ENCODE peak calls at places on chromosomes 12 and 14, in four cellular contexts. J, D, N and P are unnamed samples.
A peak's percentile ranks its signal among the peaks of the same experiment; 100 is the strongest.

GRCh38 chr14:51086044-51086443 is 8.9 kb downstream of the TRIM9 start:
- DNase-seq in D (no peak), J (no peak), N (no peak), P (no peak)

GRCh38 chr14:64209428-64210165 is 84.6 kb downstream of the ESR2 start:
- DNase-seq in J (no peak), D (no peak), N (no peak), P (no peak)

GRCh38 chr14:99389171-99389826 is 91.4 kb downstream of the SETD3 start:
- DNase-seq in J (peak; percentile 20), N (no peak), D (peak; percentile 69), P (peak; percentile 53)

GRCh38 chr12:130014485-130014807 is 110.6 kb upstream of the TMEM132D start:
- DNase-seq in J (no peak), D (no peak), N (no peak), P (no peak)

GRCh38 chr12:53985358-53985899 is 483 bp downstream of the HOXC10 start:
- DNase-seq in D (no peak), J (no peak), N (no peak), P (no peak)

GRCh38 chr12:104433061-104433460 is 23.7 kb upstream of the CHST11 start:
- DNase-seq in D (no peak), J (no peak), N (no peak), P (no peak)

GRCh38 chr14:92792885-92793284 is 1.2 kb upstream of the GOLGA5 start:
- DNase-seq in D (no peak), J (no peak), N (no peak), P (no peak)

GRCh38 chr12:32466986-32467711 is 67.8 kb downstream of the FGD4 start:
- DNase-seq in N (no peak), D (no peak), J (no peak), P (no peak)

GRCh38 chr14:93036652-93037341 is 78.9 kb downstream of the ITPK1 start:
- DNase-seq in D (no peak), N (no peak), J (no peak), P (no peak)

GRCh38 chr12:56751712-56752598 is at the start of gene PRIM1:
- DNase-seq in J (peak; percentile 72), D (peak; percentile 88), N (peak; percentile 81), P (peak; percentile 80)

GRCh38 chr12:106978035-106978800 is 8.7 kb downstream of the MTERF2 start:
- DNase-seq in N (no peak), J (no peak), D (peak; percentile 75), P (no peak)

GRCh38 chr12:24414421-24414820 is 465.0 kb upstream of the SOX5 start:
- DNase-seq in D (no peak), N (no peak), J (no peak), P (no peak)

GRCh38 chr14:85437143-85437542 is 92.8 kb upstream of the FLRT2 start:
- DNase-seq in J (no peak), D (peak; percentile 20), N (no peak), P (no peak)

GRCh38 chr14:23094666-23095195 is at the start of gene ACIN1:
- DNase-seq in D (peak; percentile 78), N (no peak), J (peak; percentile 52), P (peak; percentile 49)

GRCh38 chr12:79426121-79426520 is 264.6 kb downstream of the PAWR start:
- DNase-seq in N (no peak), J (no peak), D (no peak), P (no peak)

GRCh38 chr14:100738704-100739131 is 12.0 kb downstream of the DLK1 start:
- DNase-seq in D (no peak), N (no peak), J (no peak), P (no peak)

GRCh38 chr12:21429994-21430393 is 7.5 kb upstream of the PYROXD1 start:
- DNase-seq in D (no peak), J (no peak), N (no peak), P (no peak)

DNA sequence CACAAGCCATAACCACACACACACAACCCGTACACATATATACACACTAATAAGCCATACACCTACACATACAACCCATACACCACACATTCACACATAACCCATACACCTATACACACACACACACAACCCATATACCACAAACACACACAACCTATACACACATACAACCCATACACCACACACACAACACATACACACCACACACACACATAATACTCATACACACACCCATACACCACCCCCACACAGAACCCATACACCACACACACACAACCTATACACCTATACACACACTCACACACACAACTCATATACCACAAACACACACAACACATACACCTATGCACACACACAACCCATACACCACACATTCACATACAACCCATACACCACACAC is 44.1 kb downstream of the TMEM121 start:
- DNase-seq in N (peak; percentile 28), D (no peak), J (no peak), P (no peak)
- TF ChIP-seq CTCF in N (no peak), D (no peak), J (no peak), P (no peak)

GRCh38 chr14:69880051-69880487 is 853 bp downstream of the SMOC1 start:
- DNase-seq in J (no peak), N (peak; percentile 62), D (no peak), P (no peak)
- H3K27ac ChIP-seq in J (no peak overlapping the region), N (no peak overlapping the region), D (no peak overlapping the region), P (no peak overlapping the region)

GRCh38 chr12:65672441-65672840 is 151.8 kb upstream of the HMGA2 start:
- DNase-seq in N (no peak), J (no peak), D (no peak), P (no peak)

GRCh38 chr12:65667932-65668331 is 156.4 kb upstream of the HMGA2 start:
- DNase-seq in J (no peak), D (peak; percentile 8), N (no peak), P (no peak)

GRCh38 chr12:65666876-65667275 is 157.4 kb upstream of the HMGA2 start:
- DNase-seq in D (no peak), J (no peak), N (no peak), P (no peak)

GRCh38 chr12:65670775-65671174 is 153.5 kb upstream of the HMGA2 start:
- DNase-seq in N (no peak), J (no peak), D (no peak), P (no peak)

GRCh38 chr12:65668981-65669695 is 155.1 kb upstream of the HMGA2 start:
- DNase-seq in D (no peak), N (no peak), J (no peak), P (no peak)
- TF ChIP-seq CTCF in D (no peak), N (no peak), J (no peak), P (no peak)

GRCh38 chr14:101861464-101861863 is 100.0 kb downstream of the PPP2R5C start:
- DNase-seq in N (no peak), J (no peak), D (no peak), P (no peak)
- H3K27ac ChIP-seq in N (no peak overlapping the region), J (no peak overlapping the region), D (no peak overlapping the region), P (no peak overlapping the region)

GRCh38 chr12:9112076-9112853 is 3.5 kb downstream of the A2M start:
- DNase-seq in J (no peak), D (no peak), N (no peak), P (no peak)

GRCh38 chr12:9113296-9113986 is 2.3 kb downstream of the A2M start:
- DNase-seq in N (no peak), J (no peak), D (no peak), P (no peak)

GRCh38 chr12:9115731-9116689 is at the start of gene A2M:
- DNase-seq in J (no peak), D (no peak), N (no peak), P (no peak)

GRCh38 chr12:9113987-9114309 is 1.8 kb downstream of the A2M start:
- DNase-seq in J (no peak), N (no peak), D (no peak), P (no peak)

GRCh38 chr12:9114946-9115345 is 773 bp downstream of the A2M start:
- DNase-seq in N (no peak), J (no peak), D (no peak), P (no peak)
- TF ChIP-seq CTCF in N (no peak), J (no peak), D (no peak), P (no peak)

GRCh38 chr12:39618701-39619100 is 902 bp downstream of the ABCD2 start:
- DNase-seq in N (no peak), J (no peak), D (no peak), P (no peak)
- H3K27ac ChIP-seq in N (peak overlapping the region; percentile 39), J (peak overlapping the region; percentile 71), D (no peak overlapping the region), P (peak overlapping the region; percentile 89)

GRCh38 chr12:100164153-100164704 is 21.6 kb upstream of the BLTP3B start:
- DNase-seq in J (no peak), D (no peak), N (no peak), P (no peak)

GRCh38 chr12:100166232-100166631 is 23.6 kb upstream of the BLTP3B start:
- DNase-seq in N (no peak), J (no peak), D (no peak), P (no peak)

GRCh38 chr12:100159391-100160104 is 16.9 kb upstream of the BLTP3B start:
- DNase-seq in N (no peak), D (no peak), J (no peak), P (no peak)

GRCh38 chr12:100165356-100165755 is 22.7 kb upstream of the BLTP3B start:
- DNase-seq in D (no peak), N (no peak), J (no peak), P (no peak)

DNA sequence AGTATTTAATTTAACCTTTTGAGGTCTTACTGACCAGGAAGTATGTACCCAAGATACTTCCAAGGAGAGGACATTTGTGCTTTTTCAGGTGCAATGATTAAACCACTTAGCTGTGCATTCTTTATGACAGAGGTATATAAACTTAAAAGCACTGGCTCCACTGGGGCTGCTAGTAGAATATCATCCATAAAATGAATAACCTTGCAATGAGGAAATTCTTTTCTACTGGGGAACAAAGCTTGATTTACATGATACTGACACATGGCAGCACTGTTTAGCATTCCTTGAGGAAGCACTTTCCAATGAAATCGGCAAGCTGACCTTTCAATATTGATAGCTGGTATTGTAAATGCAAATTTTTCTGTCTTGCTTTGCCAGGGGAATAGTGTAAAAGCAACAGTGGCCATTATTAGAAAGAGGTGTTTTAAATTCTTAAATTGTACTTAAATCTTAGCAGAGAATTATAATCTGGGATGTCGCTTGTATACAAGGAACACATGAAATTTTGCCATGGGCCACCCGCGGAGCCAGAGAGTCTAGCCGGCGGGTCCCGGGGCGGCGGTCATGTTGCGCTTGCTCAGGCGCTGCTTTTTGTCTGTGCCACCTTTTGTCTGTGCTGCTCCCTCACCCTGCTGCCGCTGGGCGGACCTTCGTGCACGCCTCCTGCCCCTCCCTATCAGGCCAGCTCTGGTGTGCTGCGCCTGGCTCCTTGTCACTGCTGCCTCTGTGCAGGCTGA is 20.9 kb upstream of the BLTP3B start:
- DNase-seq in J (peak; percentile 56), N (peak; percentile 83), D (peak; percentile 86), P (peak; percentile 67)
- TF ChIP-seq CTCF in J (peak; percentile 28), N (no peak), D (no peak), P (no peak)

GRCh38 chr12:11202811-11203210 is 16.1 kb upstream of the TAS2R42 start:
- DNase-seq in D (no peak), J (no peak), N (no peak), P (no peak)
- H3K27ac ChIP-seq in D (no peak overlapping the region), J (no peak overlapping the region), N (no peak overlapping the region), P (no peak overlapping the region)

GRCh38 chr12:131832393-131833231 is 4.4 kb downstream of the MMP17 start:
- DNase-seq in N (no peak), J (no peak), D (no peak), P (no peak)

GRCh38 chr12:131835616-131836171 is 7.5 kb downstream of the MMP17 start:
- DNase-seq in D (no peak), N (no peak), J (no peak), P (no peak)

GRCh38 chr12:131833288-131833895 is 5.2 kb downstream of the MMP17 start:
- DNase-seq in J (no peak), D (no peak), N (no peak), P (no peak)

GRCh38 chr12:131834798-131835615 is 6.8 kb downstream of the MMP17 start:
- DNase-seq in D (peak; percentile 35), N (no peak), J (no peak), P (no peak)

GRCh38 chr12:131833896-131834641 is 5.9 kb downstream of the MMP17 start:
- DNase-seq in J (no peak), D (no peak), N (no peak), P (no peak)
- TF ChIP-seq CTCF in J (no peak), D (no peak), N (no peak), P (no peak)